ENCODE peak calls at places on chromosomes 4 and X, in ten cellular contexts. One of them, this sample, is unnamed.

GRCh38 chr4:122842984-122843531 is 16.4 kb downstream of the FGF2 start:
- DNase-seq in right lobe of liver: no peak
- DNase-seq in H54: no peak
- DNase-seq in mammary epithelial cell: no peak
- DNase-seq in NB4: no peak
- DNase-seq in head of caudate nucleus: no peak
- DNase-seq in AG04450: no peak
- DNase-seq in EL: no peak
- DNase-seq in SK-MEL-5: no peak
- DNase-seq in fibroblast of mammary gland: no peak
- DNase-seq in this sample: no peak

GRCh38 chr4:1122501-1122900 is 9.1 kb upstream of the RNF212 start:
- DNase-seq in right lobe of liver: no peak
- DNase-seq in head of caudate nucleus: no peak
- DNase-seq in H54: no peak
- DNase-seq in NB4: no peak
- DNase-seq in AG04450: no peak
- DNase-seq in mammary epithelial cell: no peak
- DNase-seq in fibroblast of mammary gland: peak
- DNase-seq in SK-MEL-5: no peak
- DNase-seq in EL: no peak
- DNase-seq in this sample: no peak

GRCh38 chr4:161256716-161257115 is 907.1 kb downstream of the FSTL5 start:
- DNase-seq in AG04450: no peak
- DNase-seq in mammary epithelial cell: no peak
- DNase-seq in fibroblast of mammary gland: no peak
- DNase-seq in NB4: peak
- DNase-seq in head of caudate nucleus: no peak
- DNase-seq in H54: no peak
- DNase-seq in EL: no peak
- DNase-seq in SK-MEL-5: peak
- DNase-seq in right lobe of liver: no peak
- DNase-seq in this sample: peak

GRCh38 chrX:70635227-70635626 is 190.6 kb downstream of the DLG3 start:
- DNase-seq in AG04450: no peak
- DNase-seq in H54: no peak
- DNase-seq in head of caudate nucleus: no peak
- DNase-seq in SK-MEL-5: no peak
- DNase-seq in mammary epithelial cell: no peak
- DNase-seq in NB4: no peak
- DNase-seq in EL: no peak
- DNase-seq in fibroblast of mammary gland: no peak
- DNase-seq in right lobe of liver: peak
- DNase-seq in this sample: no peak

GRCh38 chr4:89056953-89057398 is at the start of gene FAM13A:
- DNase-seq in H54: peak
- DNase-seq in head of caudate nucleus: peak
- DNase-seq in SK-MEL-5: peak
- DNase-seq in right lobe of liver: peak
- DNase-seq in NB4: peak
- DNase-seq in mammary epithelial cell: peak
- DNase-seq in EL: peak
- DNase-seq in AG04450: peak
- DNase-seq in fibroblast of mammary gland: peak
- DNase-seq in this sample: peak

GRCh38 chrX:50648151-50648550 is 165.8 kb downstream of the SHROOM4 start:
- DNase-seq in fibroblast of mammary gland: no peak
- DNase-seq in mammary epithelial cell: peak
- DNase-seq in EL: no peak
- DNase-seq in right lobe of liver: no peak
- DNase-seq in head of caudate nucleus: no peak
- DNase-seq in AG04450: no peak
- DNase-seq in SK-MEL-5: no peak
- DNase-seq in H54: no peak
- DNase-seq in NB4: no peak
- DNase-seq in this sample: peak

GRCh38 chr4:15781427-15782095 is 3.4 kb downstream of the CD38 start:
- DNase-seq in fibroblast of mammary gland: peak
- DNase-seq in mammary epithelial cell: peak
- DNase-seq in EL: peak
- DNase-seq in H54: no peak
- DNase-seq in AG04450: no peak
- DNase-seq in NB4: peak
- DNase-seq in SK-MEL-5: no peak
- DNase-seq in head of caudate nucleus: no peak
- DNase-seq in right lobe of liver: no peak
- DNase-seq in this sample: no peak

GRCh38 chr4:158821228-158822009 is 52.6 kb downstream of the FNIP2 start:
- DNase-seq in right lobe of liver: no peak
- DNase-seq in AG04450: no peak
- DNase-seq in EL: peak
- DNase-seq in head of caudate nucleus: no peak
- DNase-seq in SK-MEL-5: peak
- DNase-seq in fibroblast of mammary gland: peak
- DNase-seq in NB4: no peak
- DNase-seq in H54: no peak
- DNase-seq in mammary epithelial cell: no peak
- DNase-seq in this sample: no peak

GRCh38 chr4:79851625-79852304 is 221.3 kb downstream of the ANTXR2 start:
- DNase-seq in AG04450: no peak
- DNase-seq in EL: no peak
- DNase-seq in NB4: no peak
- DNase-seq in H54: no peak
- DNase-seq in head of caudate nucleus: no peak
- DNase-seq in right lobe of liver: no peak
- DNase-seq in mammary epithelial cell: no peak
- DNase-seq in SK-MEL-5: no peak
- DNase-seq in fibroblast of mammary gland: peak
- DNase-seq in this sample: no peak

GRCh38 chr4:40897557-40898203 is 147.9 kb downstream of the NSUN7 start:
- DNase-seq in EL: peak
- DNase-seq in mammary epithelial cell: peak
- DNase-seq in right lobe of liver: peak
- DNase-seq in fibroblast of mammary gland: peak
- DNase-seq in H54: peak
- DNase-seq in head of caudate nucleus: peak
- DNase-seq in AG04450: no peak
- DNase-seq in NB4: peak
- DNase-seq in SK-MEL-5: peak
- DNase-seq in this sample: peak

GRCh38 chr4:123096038-123096437 is 173.6 kb upstream of the NUDT6 start:
- DNase-seq in AG04450: no peak
- DNase-seq in NB4: peak
- DNase-seq in mammary epithelial cell: peak
- DNase-seq in EL: peak
- DNase-seq in SK-MEL-5: peak
- DNase-seq in right lobe of liver: no peak
- DNase-seq in H54: no peak
- DNase-seq in fibroblast of mammary gland: no peak
- DNase-seq in head of caudate nucleus: no peak
- DNase-seq in this sample: peak

GRCh38 chrX:39133971-39134370 is 332.7 kb downstream of the MID1IP1 start:
- DNase-seq in AG04450: no peak
- DNase-seq in head of caudate nucleus: no peak
- DNase-seq in mammary epithelial cell: no peak
- DNase-seq in EL: no peak
- DNase-seq in SK-MEL-5: peak
- DNase-seq in fibroblast of mammary gland: no peak
- DNase-seq in right lobe of liver: no peak
- DNase-seq in NB4: peak
- DNase-seq in H54: no peak
- DNase-seq in this sample: no peak

GRCh38 chrX:43277879-43278278 is 378.2 kb upstream of the MAOA start:
- DNase-seq in fibroblast of mammary gland: no peak
- DNase-seq in H54: no peak
- DNase-seq in AG04450: no peak
- DNase-seq in NB4: no peak
- DNase-seq in EL: no peak
- DNase-seq in head of caudate nucleus: no peak
- DNase-seq in mammary epithelial cell: no peak
- DNase-seq in SK-MEL-5: no peak
- DNase-seq in right lobe of liver: no peak
- DNase-seq in this sample: no peak

GRCh38 chr4:78343682-78344081 is 207.9 kb upstream of the ANXA3 start:
- DNase-seq in AG04450: no peak
- DNase-seq in SK-MEL-5: no peak
- DNase-seq in H54: no peak
- DNase-seq in right lobe of liver: no peak
- DNase-seq in mammary epithelial cell: no peak
- DNase-seq in fibroblast of mammary gland: no peak
- DNase-seq in EL: no peak
- DNase-seq in NB4: no peak
- DNase-seq in head of caudate nucleus: peak
- DNase-seq in this sample: no peak

GRCh38 chrX:99914676-99915075 is 495.4 kb downstream of the PCDH19 start:
- DNase-seq in H54: no peak
- DNase-seq in NB4: no peak
- DNase-seq in right lobe of liver: no peak
- DNase-seq in fibroblast of mammary gland: no peak
- DNase-seq in EL: no peak
- DNase-seq in SK-MEL-5: no peak
- DNase-seq in mammary epithelial cell: no peak
- DNase-seq in AG04450: no peak
- DNase-seq in head of caudate nucleus: no peak
- DNase-seq in this sample: peak

GRCh38 chr4:168051526-168051925 is 40.8 kb upstream of the ANXA10 start:
- DNase-seq in head of caudate nucleus: no peak
- DNase-seq in right lobe of liver: no peak
- DNase-seq in mammary epithelial cell: no peak
- DNase-seq in H54: no peak
- DNase-seq in SK-MEL-5: no peak
- DNase-seq in NB4: no peak
- DNase-seq in EL: no peak
- DNase-seq in fibroblast of mammary gland: no peak
- DNase-seq in AG04450: no peak
- DNase-seq in this sample: no peak

GRCh38 chr4:174365018-174365587 is 81.4 kb downstream of the CEP44 start:
- DNase-seq in head of caudate nucleus: no peak
- DNase-seq in NB4: peak
- DNase-seq in SK-MEL-5: peak
- DNase-seq in fibroblast of mammary gland: peak
- DNase-seq in EL: peak
- DNase-seq in AG04450: peak
- DNase-seq in right lobe of liver: no peak
- DNase-seq in mammary epithelial cell: no peak
- DNase-seq in H54: no peak
- DNase-seq in this sample: peak

GRCh38 chrX:2513120-2513664 is 12.4 kb upstream of the DHRSX start:
- DNase-seq in H54: no peak
- DNase-seq in mammary epithelial cell: no peak
- DNase-seq in EL: no peak
- DNase-seq in AG04450: no peak
- DNase-seq in right lobe of liver: no peak
- DNase-seq in head of caudate nucleus: no peak
- DNase-seq in SK-MEL-5: no peak
- DNase-seq in fibroblast of mammary gland: no peak
- DNase-seq in NB4: no peak
- DNase-seq in this sample: no peak

GRCh38 chr4:145944886-145945285 is 6.3 kb upstream of the ZNF827 start:
- DNase-seq in EL: no peak
- DNase-seq in H54: no peak
- DNase-seq in NB4: no peak
- DNase-seq in head of caudate nucleus: no peak
- DNase-seq in fibroblast of mammary gland: no peak
- DNase-seq in SK-MEL-5: no peak
- DNase-seq in right lobe of liver: no peak
- DNase-seq in mammary epithelial cell: no peak
- DNase-seq in AG04450: no peak
- DNase-seq in this sample: no peak